ENCODE peak calls at places on chromosomes 2 and 18, in ten cellular contexts. B is NCI-H1436; D is GM12891; U is left ventricle myocardium superior; H is stimulated activated CD4-positive, alpha-beta T cell treated with anti-CD3 and anti-CD28 coated beads, Interleukin-15, amount 100 ng/mL, for 1 hour; J is Kasumi-1; O is cerebellar cortex; R is GM13976; Y is Peyer's patch; Q is GM13977. W is an unnamed sample.

GRCh38 chr2:54422072-54422581 is 34.0 kb upstream of the SPTBN1 start:
- DNase-seq in B (no peak), D (no peak), U (no peak), H (no peak), J (peak), O (no peak), R (no peak), Y (no peak), Q (no peak), W (no peak)

GRCh38 chr2:66839551-66840320 is 404.8 kb downstream of the MEIS1 start:
- DNase-seq in B (no peak), D (no peak), U (no peak), H (no peak), J (no peak), O (no peak), R (no peak), Y (no peak), Q (no peak), W (no peak)

GRCh38 chr2:157194097-157194688 is 63.3 kb upstream of the GALNT5 start:
- DNase-seq in B (peak), D (peak), U (no peak), H (no peak), J (peak), O (peak), R (peak), Y (peak), Q (peak), W (no peak)

GRCh38 chr2:128304330-128304714 is 14.3 kb downstream of the HS6ST1 start:
- DNase-seq in B (no peak), D (no peak), U (peak), H (no peak), J (no peak), O (no peak), R (no peak), Y (no peak), Q (no peak), W (no peak)

GRCh38 chr18:77366725-77367641 is 117.3 kb downstream of the GALR1 start:
- DNase-seq in B (peak), D (no peak), U (peak), H (no peak), J (no peak), O (no peak), R (no peak), Y (no peak), Q (no peak), W (no peak)

GRCh38 chr2:207673431-207673830 is 38.0 kb upstream of the CCNYL1 start:
- DNase-seq in B (no peak), D (no peak), U (no peak), H (no peak), J (no peak), O (no peak), R (no peak), Y (no peak), Q (no peak), W (no peak)

GRCh38 chr2:54557601-54558187 is 101.6 kb downstream of the SPTBN1 start:
- DNase-seq in B (peak), D (no peak), U (peak), H (peak), J (peak), O (peak), R (peak), Y (peak), Q (peak), W (peak)

GRCh38 chr2:174412256-174412655 is 16.7 kb downstream of the SCRN3 start:
- DNase-seq in B (no peak), D (no peak), U (no peak), H (no peak), J (no peak), O (no peak), R (no peak), Y (no peak), Q (no peak), W (no peak)

GRCh38 chr2:69559696-69560482 is 83.7 kb downstream of the AAK1 start:
- DNase-seq in B (no peak), D (no peak), U (no peak), H (no peak), J (peak), O (peak), R (peak), Y (no peak), Q (peak), W (no peak)

GRCh38 chr18:55927831-55928230 is 339.8 kb upstream of the TCF4 start:
- DNase-seq in B (no peak), D (no peak), U (no peak), H (no peak), J (no peak), O (no peak), R (no peak), Y (no peak), Q (no peak), W (no peak)

GRCh38 chr18:48764452-48764851 is 186.3 kb downstream of the SMAD7 start:
- DNase-seq in B (no peak), D (no peak), U (peak), H (no peak), J (no peak), O (no peak), R (no peak), Y (no peak), Q (no peak), W (no peak)

GRCh38 chr2:60998628-60999545 is 18.6 kb upstream of the PEX13 start:
- DNase-seq in B (peak), D (no peak), U (no peak), H (no peak), J (peak), O (peak), R (peak), Y (no peak), Q (peak), W (no peak)

GRCh38 chr2:219887870-219888269 is 260.4 kb downstream of the SLC4A3 start:
- DNase-seq in B (no peak), D (no peak), U (no peak), H (no peak), J (no peak), O (no peak), R (no peak), Y (no peak), Q (no peak), W (no peak)

GRCh38 chr2:230898661-230899091 is 26.4 kb downstream of the GPR55 start:
- DNase-seq in B (no peak), D (no peak), U (no peak), H (no peak), J (no peak), O (no peak), R (no peak), Y (no peak), Q (no peak), W (no peak)

GRCh38 chr18:37499008-37499407 is 66.6 kb downstream of the CELF4 start:
- DNase-seq in B (no peak), D (no peak), U (no peak), H (no peak), J (no peak), O (peak), R (no peak), Y (no peak), Q (no peak), W (no peak)

GRCh38 chr2:27313882-27314645 is 5.8 kb upstream of the UCN start:
- DNase-seq in B (no peak), D (no peak), U (no peak), H (no peak), J (no peak), O (no peak), R (no peak), Y (no peak), Q (no peak), W (no peak)

GRCh38 chr18:61336766-61337165 is 3.5 kb downstream of the CDH20 start:
- DNase-seq in B (no peak), D (no peak), U (no peak), H (no peak), J (no peak), O (peak), R (no peak), Y (no peak), Q (no peak), W (no peak)

GRCh38 chr2:116719841-116720240 is 1094.7 kb upstream of the DDX18 start:
- DNase-seq in B (peak), D (no peak), U (no peak), H (no peak), J (no peak), O (no peak), R (no peak), Y (no peak), Q (no peak), W (no peak)

GRCh38 chr2:172964511-172964910 is 111.1 kb upstream of the MAP3K20 start:
- DNase-seq in B (no peak), D (no peak), U (no peak), H (no peak), J (no peak), O (no peak), R (no peak), Y (no peak), Q (no peak), W (no peak)